ENCODE peak calls at places on chromosomes 2 and 18, in four cellular contexts. C is esophagus muscularis mucosa, L is Calu3, U is psoas muscle. D is an unnamed sample.

GRCh38 chr2:12177052-12177994 is 430.9 kb downstream of the LPIN1 start:
- DNase-seq in C (no peak), L (peak), U (peak), D (no peak)

GRCh38 chr2:147331790-147332419 is 512.9 kb upstream of the ACVR2A start:
- DNase-seq in C (no peak), L (peak), U (no peak), D (no peak)

GRCh38 chr18:32298289-32298688 is 108.5 kb downstream of the MEP1B start:
- DNase-seq in C (no peak), L (no peak), U (no peak), D (no peak)

GRCh38 chr2:72603481-72603880 is 222.4 kb downstream of the EXOC6B start:
- DNase-seq in C (no peak), L (no peak), U (no peak), D (no peak)

GRCh38 chr2:201118957-201119848 is 3.2 kb downstream of the CFLAR start:
- DNase-seq in C (no peak), L (no peak), U (no peak), D (no peak)

GRCh38 chr2:22291074-22291473 is 1093.9 kb upstream of the KLHL29 start:
- DNase-seq in C (no peak), L (no peak), U (no peak), D (no peak)

GRCh38 chr2:109703076-109703475 is 88.9 kb downstream of the SOWAHC start:
- DNase-seq in C (no peak), L (no peak), U (no peak), D (no peak)

GRCh38 chr18:78637442-78638402 is 341.9 kb upstream of the SALL3 start:
- DNase-seq in C (no peak), L (no peak), U (no peak), D (no peak)

GRCh38 chr18:72375628-72376027 is 168.5 kb downstream of the CBLN2 start:
- DNase-seq in C (no peak), L (no peak), U (no peak), D (no peak)

GRCh38 chr18:31041346-31042067 is 1.0 kb downstream of the DSC3 start:
- DNase-seq in C (no peak), L (peak), U (no peak), D (no peak)

GRCh38 chr2:68294187-68294586 is 25.6 kb downstream of the CNRIP1 start:
- DNase-seq in C (no peak), L (no peak), U (no peak), D (no peak)
- TF ChIP-seq CTCF in C (no peak), L (no peak), U (peak), D (no peak)

GRCh38 chr2:104597942-104598341 is 256.0 kb upstream of the POU3F3 start:
- DNase-seq in C (peak), L (no peak), U (no peak), D (no peak)

GRCh38 chr2:104599802-104600510 is 254.0 kb upstream of the POU3F3 start:
- DNase-seq in C (peak), L (no peak), U (no peak), D (no peak)

GRCh38 chr2:104595576-104595975 is 258.3 kb upstream of the POU3F3 start:
- DNase-seq in C (peak), L (no peak), U (no peak), D (no peak)

DNA sequence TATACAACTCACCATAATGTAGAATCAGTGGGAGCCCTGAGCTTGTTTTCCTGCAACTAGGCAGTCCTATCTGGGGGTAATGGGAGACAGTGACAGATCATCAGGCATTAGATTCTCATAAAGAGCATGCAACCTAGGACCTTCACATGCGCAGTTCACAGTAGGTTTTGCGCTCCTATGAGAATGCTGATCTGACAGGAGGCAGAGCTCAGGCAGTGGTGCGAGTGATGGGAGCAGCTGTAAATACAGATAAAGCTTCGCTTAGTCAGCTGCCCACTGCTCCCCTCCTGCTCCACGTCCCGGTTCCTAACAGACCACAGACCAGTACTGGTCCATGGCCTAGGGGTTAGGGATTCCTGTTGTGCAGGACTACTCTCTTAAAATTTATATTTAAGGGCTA is 255.3 kb upstream of the POU3F3 start:
- DNase-seq in C (peak), L (no peak), U (no peak), D (no peak)
- TF ChIP-seq CTCF in C (no peak), L (no peak), U (no peak), D (no peak)

GRCh38 chr18:63339920-63340484 is 20.4 kb upstream of the BCL2 start:
- DNase-seq in C (no peak), L (peak), U (no peak), D (no peak)
- TF ChIP-seq CTCF in C (peak), L (peak), U (peak), D (peak)

GRCh38 chr2:202653890-202654289 is 19.1 kb downstream of the FAM117B start:
- DNase-seq in C (no peak), L (no peak), U (no peak), D (no peak)

GRCh38 chr2:202657876-202658275 is 23.1 kb downstream of the FAM117B start:
- DNase-seq in C (no peak), L (no peak), U (no peak), D (no peak)

GRCh38 chr2:202652119-202652518 is 17.4 kb downstream of the FAM117B start:
- DNase-seq in C (no peak), L (no peak), U (no peak), D (no peak)
- TF ChIP-seq CTCF in C (no peak), L (no peak), U (no peak), D (no peak)

GRCh38 chr2:237322564-237322963 is 91.4 kb downstream of the COL6A3 start:
- DNase-seq in C (no peak), L (peak), U (no peak), D (no peak)
- TF ChIP-seq CTCF in C (peak), L (peak), U (peak), D (no peak)

GRCh38 chr2:46230677-46231425 is 66.4 kb upstream of the EPAS1 start:
- DNase-seq in C (no peak), L (peak), U (no peak), D (no peak)

GRCh38 chr2:46230115-46230571 is 67.1 kb upstream of the EPAS1 start:
- DNase-seq in C (no peak), L (peak), U (peak), D (peak)

GRCh38 chr2:46227674-46228289 is 69.4 kb upstream of the EPAS1 start:
- DNase-seq in C (no peak), L (no peak), U (no peak), D (no peak)

GRCh38 chr2:46231721-46232120 is 65.5 kb upstream of the EPAS1 start:
- DNase-seq in C (no peak), L (no peak), U (no peak), D (no peak)

GRCh38 chr2:46229134-46230063 is 67.8 kb upstream of the EPAS1 start:
- DNase-seq in C (no peak), L (peak), U (no peak), D (no peak)
- TF ChIP-seq CTCF in C (no peak), L (no peak), U (no peak), D (no peak)

DNA sequence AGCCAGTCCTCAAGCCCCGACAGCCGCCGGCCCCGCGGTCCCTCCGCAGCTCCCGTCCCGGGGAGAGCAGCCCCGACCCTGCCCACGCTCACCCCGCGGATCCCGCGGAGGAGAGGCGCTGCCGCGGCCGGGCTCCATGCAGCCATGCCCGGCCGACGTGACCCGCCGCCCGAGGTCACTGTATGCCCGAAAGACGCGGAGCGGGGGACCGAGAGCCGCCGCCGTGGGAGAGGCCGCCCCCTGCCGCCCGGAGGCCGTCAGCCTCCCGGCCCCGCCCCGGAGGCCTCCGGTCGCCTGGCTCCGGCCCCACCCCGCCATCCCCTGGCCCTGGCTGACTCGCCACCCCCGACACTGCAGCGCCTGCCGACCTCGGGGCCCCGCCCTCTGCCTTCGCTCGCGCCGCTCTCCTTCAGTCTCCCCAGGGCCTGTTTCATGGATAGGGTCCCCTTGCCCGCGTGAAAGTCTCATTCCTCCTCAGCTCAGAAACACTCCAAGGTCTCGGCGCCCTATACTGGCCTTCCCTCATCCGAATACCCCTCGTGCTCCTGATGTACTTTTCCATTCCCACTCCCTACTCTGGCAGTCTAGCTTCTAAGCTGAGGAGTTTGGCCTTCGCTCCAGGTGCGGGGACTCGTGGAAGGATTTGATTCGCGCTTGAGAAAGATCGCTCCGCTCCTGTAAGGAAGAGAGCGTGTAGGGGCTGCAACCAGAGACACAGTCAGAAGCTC is at the start of gene BOLA3:
- DNase-seq in C (peak), L (peak), U (peak), D (peak)
- TF ChIP-seq CTCF in C (peak), L (peak), U (peak), D (peak)

GRCh38 chr2:56077352-56077915 is 106.4 kb upstream of the CCDC85A start:
- DNase-seq in C (no peak), L (peak), U (no peak), D (no peak)
- TF ChIP-seq CTCF in C (peak), L (peak), U (peak), D (peak)